ENCODE peak calls at places on chromosome 16, in nine cellular contexts. One of them, this sample, is unnamed.

GRCh38 chr16:30434852-30435251 is 5.0 kb upstream of the DCTPP1 start:
- DNase-seq in transverse colon: no peak
- DNase-seq in adrenal gland: no peak
- DNase-seq in K562: no peak
- DNase-seq in Peyer's patch: no peak
- DNase-seq in A549: no peak
- DNase-seq in gastrocnemius medialis: no peak
- DNase-seq in tibial nerve: no peak
- DNase-seq in endothelial cell of umbilical vein: no peak
- DNase-seq in this sample: no peak

GRCh38 chr16:17397499-17397891 is 73.3 kb downstream of the XYLT1 start:
- DNase-seq in A549: peak
- DNase-seq in adrenal gland: peak
- DNase-seq in transverse colon: peak
- DNase-seq in endothelial cell of umbilical vein: peak
- DNase-seq in Peyer's patch: peak
- DNase-seq in tibial nerve: no peak
- DNase-seq in gastrocnemius medialis: no peak
- DNase-seq in K562: peak
- DNase-seq in this sample: no peak

GRCh38 chr16:79400462-79401149 is 199.9 kb downstream of the MAF start:
- DNase-seq in Peyer's patch: peak
- DNase-seq in transverse colon: peak
- DNase-seq in gastrocnemius medialis: no peak
- DNase-seq in tibial nerve: no peak
- DNase-seq in endothelial cell of umbilical vein: no peak
- DNase-seq in K562: peak
- DNase-seq in A549: no peak
- DNase-seq in adrenal gland: no peak
- DNase-seq in this sample: peak

GRCh38 chr16:86027366-86028126 is 128.6 kb downstream of the IRF8 start:
- DNase-seq in Peyer's patch: peak
- DNase-seq in K562: no peak
- DNase-seq in adrenal gland: no peak
- DNase-seq in tibial nerve: no peak
- DNase-seq in transverse colon: peak
- DNase-seq in endothelial cell of umbilical vein: no peak
- DNase-seq in A549: no peak
- DNase-seq in gastrocnemius medialis: no peak
- DNase-seq in this sample: peak

GRCh38 chr16:57115504-57116182 is 23.3 kb downstream of the CPNE2 start:
- DNase-seq in tibial nerve: no peak
- DNase-seq in endothelial cell of umbilical vein: no peak
- DNase-seq in A549: no peak
- DNase-seq in K562: no peak
- DNase-seq in adrenal gland: peak
- DNase-seq in Peyer's patch: no peak
- DNase-seq in transverse colon: no peak
- DNase-seq in gastrocnemius medialis: no peak
- DNase-seq in this sample: no peak

GRCh38 chr16:14462811-14463210 is 167.2 kb downstream of the PARN start:
- DNase-seq in transverse colon: no peak
- DNase-seq in Peyer's patch: no peak
- DNase-seq in A549: no peak
- DNase-seq in endothelial cell of umbilical vein: peak
- DNase-seq in K562: no peak
- DNase-seq in adrenal gland: no peak
- DNase-seq in gastrocnemius medialis: no peak
- DNase-seq in tibial nerve: no peak
- DNase-seq in this sample: no peak

GRCh38 chr16:53958481-53958880 is 254.5 kb downstream of the FTO start:
- DNase-seq in A549: no peak
- DNase-seq in gastrocnemius medialis: no peak
- DNase-seq in Peyer's patch: no peak
- DNase-seq in adrenal gland: peak
- DNase-seq in tibial nerve: no peak
- DNase-seq in K562: no peak
- DNase-seq in transverse colon: no peak
- DNase-seq in endothelial cell of umbilical vein: no peak
- DNase-seq in this sample: no peak

GRCh38 chr16:74896389-74897370 is 88.2 kb downstream of the WDR59 start:
- DNase-seq in A549: peak
- DNase-seq in endothelial cell of umbilical vein: no peak
- DNase-seq in transverse colon: no peak
- DNase-seq in Peyer's patch: peak
- DNase-seq in adrenal gland: peak
- DNase-seq in gastrocnemius medialis: no peak
- DNase-seq in tibial nerve: no peak
- DNase-seq in K562: peak
- DNase-seq in this sample: no peak

GRCh38 chr16:62711797-62712196 is 675.6 kb upstream of the CDH8 start:
- DNase-seq in K562: no peak
- DNase-seq in endothelial cell of umbilical vein: no peak
- DNase-seq in tibial nerve: no peak
- DNase-seq in A549: no peak
- DNase-seq in Peyer's patch: no peak
- DNase-seq in gastrocnemius medialis: no peak
- DNase-seq in adrenal gland: no peak
- DNase-seq in transverse colon: no peak
- DNase-seq in this sample: no peak

GRCh38 chr16:47475786-47476185 is 14.7 kb downstream of the PHKB start:
- DNase-seq in K562: no peak
- DNase-seq in tibial nerve: no peak
- DNase-seq in A549: peak
- DNase-seq in endothelial cell of umbilical vein: no peak
- DNase-seq in Peyer's patch: no peak
- DNase-seq in adrenal gland: peak
- DNase-seq in gastrocnemius medialis: peak
- DNase-seq in transverse colon: no peak
- DNase-seq in this sample: no peak

GRCh38 chr16:85157813-85158701 is 45.8 kb upstream of the CIBAR2 start:
- DNase-seq in A549: no peak
- DNase-seq in transverse colon: no peak
- DNase-seq in adrenal gland: no peak
- DNase-seq in gastrocnemius medialis: no peak
- DNase-seq in K562: no peak
- DNase-seq in endothelial cell of umbilical vein: no peak
- DNase-seq in tibial nerve: no peak
- DNase-seq in Peyer's patch: no peak
- DNase-seq in this sample: no peak

GRCh38 chr16:49620868-49621239 is 235.1 kb downstream of the ZNF423 start:
- DNase-seq in transverse colon: no peak
- DNase-seq in Peyer's patch: no peak
- DNase-seq in adrenal gland: no peak
- DNase-seq in tibial nerve: no peak
- DNase-seq in A549: no peak
- DNase-seq in gastrocnemius medialis: no peak
- DNase-seq in K562: peak
- DNase-seq in endothelial cell of umbilical vein: no peak
- DNase-seq in this sample: no peak

GRCh38 chr16:27326738-27327585 is 13.2 kb downstream of the IL4R start:
- DNase-seq in Peyer's patch: peak
- DNase-seq in adrenal gland: peak
- DNase-seq in tibial nerve: peak
- DNase-seq in gastrocnemius medialis: peak
- DNase-seq in K562: no peak
- DNase-seq in transverse colon: peak
- DNase-seq in endothelial cell of umbilical vein: peak
- DNase-seq in A549: peak
- DNase-seq in this sample: peak
- TF ChIP-seq CTCF in Peyer's patch: no peak
- TF ChIP-seq CTCF in adrenal gland: peak
- TF ChIP-seq CTCF in tibial nerve: no peak
- TF ChIP-seq CTCF in gastrocnemius medialis: no peak
- TF ChIP-seq CTCF in K562: no peak
- TF ChIP-seq CTCF in transverse colon: no peak
- TF ChIP-seq CTCF in endothelial cell of umbilical vein: no peak
- TF ChIP-seq CTCF in A549: no peak
- TF ChIP-seq CTCF in this sample: no peak

GRCh38 chr16:73185737-73186136 is 137.8 kb upstream of the ZFHX3 start:
- DNase-seq in endothelial cell of umbilical vein: no peak
- DNase-seq in adrenal gland: no peak
- DNase-seq in transverse colon: no peak
- DNase-seq in A549: no peak
- DNase-seq in K562: no peak
- DNase-seq in Peyer's patch: no peak
- DNase-seq in gastrocnemius medialis: no peak
- DNase-seq in tibial nerve: no peak
- DNase-seq in this sample: no peak

GRCh38 chr16:73179671-73180370 is 131.9 kb upstream of the ZFHX3 start:
- DNase-seq in A549: no peak
- DNase-seq in endothelial cell of umbilical vein: no peak
- DNase-seq in tibial nerve: no peak
- DNase-seq in gastrocnemius medialis: no peak
- DNase-seq in adrenal gland: no peak
- DNase-seq in K562: no peak
- DNase-seq in Peyer's patch: no peak
- DNase-seq in transverse colon: no peak
- DNase-seq in this sample: no peak

GRCh38 chr16:73187163-73187562 is 139.2 kb upstream of the ZFHX3 start:
- DNase-seq in tibial nerve: no peak
- DNase-seq in endothelial cell of umbilical vein: peak
- DNase-seq in K562: no peak
- DNase-seq in gastrocnemius medialis: no peak
- DNase-seq in transverse colon: no peak
- DNase-seq in adrenal gland: no peak
- DNase-seq in A549: no peak
- DNase-seq in Peyer's patch: no peak
- DNase-seq in this sample: no peak

GRCh38 chr16:73186752-73187151 is 138.8 kb upstream of the ZFHX3 start:
- DNase-seq in A549: no peak
- DNase-seq in Peyer's patch: no peak
- DNase-seq in K562: no peak
- DNase-seq in gastrocnemius medialis: no peak
- DNase-seq in endothelial cell of umbilical vein: peak
- DNase-seq in transverse colon: no peak
- DNase-seq in tibial nerve: no peak
- DNase-seq in adrenal gland: no peak
- DNase-seq in this sample: no peak

GRCh38 chr16:73183678-73184092 is 135.8 kb upstream of the ZFHX3 start:
- DNase-seq in endothelial cell of umbilical vein: no peak
- DNase-seq in adrenal gland: no peak
- DNase-seq in Peyer's patch: no peak
- DNase-seq in gastrocnemius medialis: no peak
- DNase-seq in A549: no peak
- DNase-seq in K562: no peak
- DNase-seq in transverse colon: no peak
- DNase-seq in tibial nerve: no peak
- DNase-seq in this sample: no peak
- H3K4me3 ChIP-seq in endothelial cell of umbilical vein: no peak
- H3K4me3 ChIP-seq in adrenal gland: no peak
- H3K4me3 ChIP-seq in Peyer's patch: no peak
- H3K4me3 ChIP-seq in gastrocnemius medialis: no peak
- H3K4me3 ChIP-seq in A549: no peak
- H3K4me3 ChIP-seq in K562: no peak
- H3K4me3 ChIP-seq in transverse colon: no peak
- H3K4me3 ChIP-seq in tibial nerve: no peak
- H3K4me3 ChIP-seq in this sample: no peak

GRCh38 chr16:4316732-4317461 is 1.0 kb downstream of the GLIS2 start:
- DNase-seq in adrenal gland: peak
- DNase-seq in endothelial cell of umbilical vein: peak
- DNase-seq in Peyer's patch: no peak
- DNase-seq in A549: peak
- DNase-seq in gastrocnemius medialis: no peak
- DNase-seq in transverse colon: peak
- DNase-seq in K562: no peak
- DNase-seq in tibial nerve: no peak
- DNase-seq in this sample: no peak
- TF ChIP-seq POLR2A in adrenal gland: no peak
- TF ChIP-seq POLR2A in endothelial cell of umbilical vein: no peak
- TF ChIP-seq POLR2A in Peyer's patch: no peak
- TF ChIP-seq POLR2A in A549: no peak
- TF ChIP-seq POLR2A in gastrocnemius medialis: no peak
- TF ChIP-seq POLR2A in transverse colon: no peak
- TF ChIP-seq POLR2A in K562: no peak
- TF ChIP-seq POLR2A in tibial nerve: no peak
- TF ChIP-seq POLR2A in this sample: no peak

DNA sequence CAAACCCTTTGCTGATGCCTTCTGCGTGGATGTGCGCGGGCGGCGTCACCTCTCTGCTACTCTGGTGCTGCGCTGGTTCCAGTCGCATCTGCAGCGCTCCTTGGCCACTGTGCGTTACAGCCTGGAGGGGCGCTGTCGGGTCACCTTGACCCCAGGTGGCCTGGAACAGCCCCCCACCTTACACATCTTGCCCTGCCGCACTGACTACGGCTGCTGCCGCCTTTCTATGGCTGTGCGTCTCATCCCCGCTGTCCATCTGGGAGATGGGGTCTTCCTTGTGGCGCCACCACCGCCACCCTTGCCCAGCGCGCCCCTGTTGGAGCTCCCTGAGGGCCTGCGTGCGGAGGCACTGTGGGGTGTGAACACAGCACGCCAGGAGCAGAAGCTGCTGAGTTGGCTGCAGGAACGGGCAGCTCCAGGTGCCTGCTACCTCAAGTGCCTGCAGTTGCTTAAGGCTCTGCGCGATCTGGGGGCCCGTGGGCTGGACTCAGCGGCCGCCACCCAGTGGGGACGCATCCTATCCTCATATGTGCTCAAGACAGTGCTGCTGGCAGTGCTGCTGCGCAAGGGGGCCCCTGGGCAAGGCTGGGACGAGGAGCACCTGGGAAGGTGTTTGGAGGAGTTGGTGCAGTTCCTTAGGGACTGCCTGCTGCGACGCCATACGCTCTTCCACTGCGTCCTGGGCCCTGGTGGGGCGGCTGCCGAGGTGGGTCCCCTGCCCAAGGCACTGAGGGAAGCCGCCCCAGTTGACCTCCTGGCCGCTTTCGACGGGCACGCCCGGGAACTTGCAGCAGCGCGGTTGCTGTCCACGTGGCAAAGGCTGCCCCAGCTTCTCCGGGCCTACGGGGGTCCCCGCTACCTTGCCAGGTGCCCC is 1.6 kb downstream of the ITPRIPL2 start:
- DNase-seq in adrenal gland: no peak
- DNase-seq in gastrocnemius medialis: no peak
- DNase-seq in tibial nerve: no peak
- DNase-seq in transverse colon: no peak
- DNase-seq in Peyer's patch: no peak
- DNase-seq in K562: no peak
- DNase-seq in endothelial cell of umbilical vein: no peak
- DNase-seq in A549: no peak
- DNase-seq in this sample: no peak
- TF ChIP-seq CTCF in adrenal gland: peak
- TF ChIP-seq CTCF in gastrocnemius medialis: peak
- TF ChIP-seq CTCF in tibial nerve: no peak
- TF ChIP-seq CTCF in transverse colon: peak
- TF ChIP-seq CTCF in Peyer's patch: no peak
- TF ChIP-seq CTCF in K562: no peak
- TF ChIP-seq CTCF in endothelial cell of umbilical vein: peak
- TF ChIP-seq CTCF in A549: no peak
- TF ChIP-seq CTCF in this sample: no peak

DNA sequence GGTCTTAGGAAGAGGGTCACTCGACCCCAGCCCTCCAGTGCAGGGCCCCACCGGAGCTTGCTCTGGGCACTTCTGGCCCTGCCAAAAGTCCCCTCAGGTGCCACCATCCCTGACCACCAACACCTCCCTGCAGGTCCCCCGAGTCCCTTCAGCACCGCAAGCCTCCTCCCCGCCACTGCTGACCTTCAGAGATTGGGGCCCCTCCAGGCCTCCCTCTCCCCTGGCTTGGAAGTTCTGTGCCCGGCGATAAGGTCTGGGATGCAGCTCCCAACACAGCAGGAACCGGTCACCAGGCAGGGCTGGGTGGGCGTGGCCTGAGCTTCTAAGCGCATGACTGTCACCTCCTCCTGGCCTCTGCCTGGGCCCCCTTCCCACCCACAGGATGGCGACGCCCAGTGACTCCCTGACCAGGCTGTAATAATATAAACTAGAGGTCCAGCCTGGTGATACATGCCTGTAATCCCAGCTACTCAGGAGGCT is 11.2 kb downstream of the PIEZO1 start:
- DNase-seq in adrenal gland: peak
- DNase-seq in K562: peak
- DNase-seq in Peyer's patch: peak
- DNase-seq in tibial nerve: no peak
- DNase-seq in gastrocnemius medialis: no peak
- DNase-seq in transverse colon: peak
- DNase-seq in endothelial cell of umbilical vein: peak
- DNase-seq in A549: no peak
- DNase-seq in this sample: no peak
- H3K4me3 ChIP-seq in adrenal gland: no peak
- H3K4me3 ChIP-seq in K562: peak
- H3K4me3 ChIP-seq in Peyer's patch: no peak
- H3K4me3 ChIP-seq in tibial nerve: no peak
- H3K4me3 ChIP-seq in gastrocnemius medialis: no peak
- H3K4me3 ChIP-seq in transverse colon: no peak
- H3K4me3 ChIP-seq in endothelial cell of umbilical vein: no peak
- H3K4me3 ChIP-seq in A549: no peak
- H3K4me3 ChIP-seq in this sample: no peak